ENCODE peak calls at places on chromosome 11, in ten cellular contexts. One of them, this sample, is unnamed.

GRCh38 chr11:95922536-95923440 is 1.1 kb downstream of the MTMR2 start:
- DNase-seq in GM12864: no peak
- DNase-seq in GM06990: no peak
- DNase-seq in psoas muscle: no peak
- DNase-seq in body of pancreas: no peak
- DNase-seq in thoracic aorta: no peak
- DNase-seq in left ventricle myocardium inferior: no peak
- DNase-seq in HFF-Myc: no peak
- DNase-seq in AG09309: no peak
- DNase-seq in dorsolateral prefrontal cortex: no peak
- DNase-seq in this sample: no peak

GRCh38 chr11:70506658-70506970 is 108.3 kb downstream of the CTTN start:
- DNase-seq in GM12864: no peak
- DNase-seq in GM06990: no peak
- DNase-seq in psoas muscle: peak; percentile 3
- DNase-seq in body of pancreas: no peak
- DNase-seq in thoracic aorta: no peak
- DNase-seq in left ventricle myocardium inferior: peak; percentile 2
- DNase-seq in HFF-Myc: no peak
- DNase-seq in AG09309: no peak
- DNase-seq in dorsolateral prefrontal cortex: no peak
- DNase-seq in this sample: no peak

GRCh38 chr11:37320921-37321320 is 722.9 kb upstream of the RAG2 start:
- DNase-seq in GM12864: no peak
- DNase-seq in GM06990: no peak
- DNase-seq in psoas muscle: no peak
- DNase-seq in body of pancreas: no peak
- DNase-seq in thoracic aorta: no peak
- DNase-seq in left ventricle myocardium inferior: no peak
- DNase-seq in HFF-Myc: no peak
- DNase-seq in AG09309: no peak
- DNase-seq in dorsolateral prefrontal cortex: no peak
- DNase-seq in this sample: no peak

GRCh38 chr11:89608234-89608966 is 101.7 kb upstream of the TRIM77 start:
- DNase-seq in GM12864: no peak
- DNase-seq in GM06990: no peak
- DNase-seq in psoas muscle: no peak
- DNase-seq in body of pancreas: no peak
- DNase-seq in thoracic aorta: no peak
- DNase-seq in left ventricle myocardium inferior: no peak
- DNase-seq in HFF-Myc: no peak
- DNase-seq in AG09309: no peak
- DNase-seq in dorsolateral prefrontal cortex: no peak
- DNase-seq in this sample: no peak

GRCh38 chr11:67071420-67072284 is 15.0 kb downstream of the RHOD start:
- DNase-seq in GM12864: no peak
- DNase-seq in GM06990: peak; percentile 71
- DNase-seq in psoas muscle: peak; percentile 74
- DNase-seq in body of pancreas: peak; percentile 84
- DNase-seq in thoracic aorta: no peak
- DNase-seq in left ventricle myocardium inferior: peak; percentile 80
- DNase-seq in HFF-Myc: no peak
- DNase-seq in AG09309: no peak
- DNase-seq in dorsolateral prefrontal cortex: peak; percentile 61
- DNase-seq in this sample: no peak

GRCh38 chr11:83480251-83480650 is 194.1 kb upstream of the CCDC90B start:
- DNase-seq in GM12864: no peak
- DNase-seq in GM06990: no peak
- DNase-seq in psoas muscle: no peak
- DNase-seq in body of pancreas: no peak
- DNase-seq in thoracic aorta: no peak
- DNase-seq in left ventricle myocardium inferior: no peak
- DNase-seq in HFF-Myc: no peak
- DNase-seq in AG09309: no peak
- DNase-seq in dorsolateral prefrontal cortex: no peak
- DNase-seq in this sample: no peak

GRCh38 chr11:68632802-68633201 is 51.5 kb upstream of the GAL start:
- DNase-seq in GM12864: peak; percentile 15
- DNase-seq in GM06990: no peak
- DNase-seq in psoas muscle: no peak
- DNase-seq in body of pancreas: peak; percentile 52
- DNase-seq in thoracic aorta: no peak
- DNase-seq in left ventricle myocardium inferior: no peak
- DNase-seq in HFF-Myc: peak; percentile 50
- DNase-seq in AG09309: peak; percentile 2
- DNase-seq in dorsolateral prefrontal cortex: no peak
- DNase-seq in this sample: no peak

GRCh38 chr11:64248578-64248977 is 1.8 kb upstream of the PPP1R14B start:
- DNase-seq in GM12864: no peak
- DNase-seq in GM06990: no peak
- DNase-seq in psoas muscle: no peak
- DNase-seq in body of pancreas: no peak
- DNase-seq in thoracic aorta: no peak
- DNase-seq in left ventricle myocardium inferior: no peak
- DNase-seq in HFF-Myc: no peak
- DNase-seq in AG09309: no peak
- DNase-seq in dorsolateral prefrontal cortex: no peak
- DNase-seq in this sample: no peak

GRCh38 chr11:10522276-10522675 is 18.7 kb downstream of the RNF141 start:
- DNase-seq in GM12864: no peak
- DNase-seq in GM06990: no peak
- DNase-seq in psoas muscle: no peak
- DNase-seq in body of pancreas: no peak
- DNase-seq in thoracic aorta: no peak
- DNase-seq in left ventricle myocardium inferior: no peak
- DNase-seq in HFF-Myc: no peak
- DNase-seq in AG09309: no peak
- DNase-seq in dorsolateral prefrontal cortex: no peak
- DNase-seq in this sample: no peak
- TF ChIP-seq CTCF in GM12864: no peak
- TF ChIP-seq CTCF in GM06990: no peak
- TF ChIP-seq CTCF in psoas muscle: no peak
- TF ChIP-seq CTCF in body of pancreas: no peak
- TF ChIP-seq CTCF in thoracic aorta: no peak
- TF ChIP-seq CTCF in left ventricle myocardium inferior: no peak
- TF ChIP-seq CTCF in HFF-Myc: no peak
- TF ChIP-seq CTCF in AG09309: no peak
- TF ChIP-seq CTCF in dorsolateral prefrontal cortex: no peak
- TF ChIP-seq CTCF in this sample: no peak

GRCh38 chr11:76038608-76039007 is 167.7 kb downstream of the WNT11 start:
- DNase-seq in GM12864: no peak
- DNase-seq in GM06990: no peak
- DNase-seq in psoas muscle: no peak
- DNase-seq in body of pancreas: no peak
- DNase-seq in thoracic aorta: no peak
- DNase-seq in left ventricle myocardium inferior: no peak
- DNase-seq in HFF-Myc: no peak
- DNase-seq in AG09309: no peak
- DNase-seq in dorsolateral prefrontal cortex: no peak
- DNase-seq in this sample: no peak

GRCh38 chr11:76044750-76045320 is 161.5 kb downstream of the WNT11 start:
- DNase-seq in GM12864: no peak
- DNase-seq in GM06990: no peak
- DNase-seq in psoas muscle: no peak
- DNase-seq in body of pancreas: peak; percentile 10
- DNase-seq in thoracic aorta: no peak
- DNase-seq in left ventricle myocardium inferior: no peak
- DNase-seq in HFF-Myc: no peak
- DNase-seq in AG09309: no peak
- DNase-seq in dorsolateral prefrontal cortex: no peak
- DNase-seq in this sample: no peak

DNA sequence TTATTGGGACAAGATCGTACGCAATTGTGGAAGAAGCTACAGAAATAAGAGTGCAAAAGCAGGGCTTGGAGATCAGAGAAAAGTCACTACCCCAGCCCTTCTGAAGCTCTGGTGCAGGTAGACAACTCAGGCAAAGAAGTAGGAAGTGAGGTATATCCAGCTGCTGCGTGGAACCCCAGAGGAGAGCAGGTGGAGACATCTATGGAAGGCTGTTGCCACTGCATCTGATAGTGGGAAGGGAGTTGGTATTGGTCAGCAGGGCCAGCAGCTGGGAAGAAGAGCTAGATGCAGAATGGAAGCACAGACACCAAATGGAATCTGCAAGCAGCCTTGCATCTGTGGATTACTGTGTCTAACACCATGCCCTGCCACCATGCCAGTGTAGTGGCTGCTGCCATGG is 165.1 kb downstream of the WNT11 start:
- DNase-seq in GM12864: no peak
- DNase-seq in GM06990: no peak
- DNase-seq in psoas muscle: no peak
- DNase-seq in body of pancreas: no peak
- DNase-seq in thoracic aorta: no peak
- DNase-seq in left ventricle myocardium inferior: no peak
- DNase-seq in HFF-Myc: no peak
- DNase-seq in AG09309: no peak
- DNase-seq in dorsolateral prefrontal cortex: no peak
- DNase-seq in this sample: no peak
- TF ChIP-seq CTCF in GM12864: no peak
- TF ChIP-seq CTCF in GM06990: no peak
- TF ChIP-seq CTCF in psoas muscle: no peak
- TF ChIP-seq CTCF in body of pancreas: no peak
- TF ChIP-seq CTCF in thoracic aorta: no peak
- TF ChIP-seq CTCF in left ventricle myocardium inferior: no peak
- TF ChIP-seq CTCF in HFF-Myc: no peak
- TF ChIP-seq CTCF in AG09309: no peak
- TF ChIP-seq CTCF in dorsolateral prefrontal cortex: no peak
- TF ChIP-seq CTCF in this sample: no peak

DNA sequence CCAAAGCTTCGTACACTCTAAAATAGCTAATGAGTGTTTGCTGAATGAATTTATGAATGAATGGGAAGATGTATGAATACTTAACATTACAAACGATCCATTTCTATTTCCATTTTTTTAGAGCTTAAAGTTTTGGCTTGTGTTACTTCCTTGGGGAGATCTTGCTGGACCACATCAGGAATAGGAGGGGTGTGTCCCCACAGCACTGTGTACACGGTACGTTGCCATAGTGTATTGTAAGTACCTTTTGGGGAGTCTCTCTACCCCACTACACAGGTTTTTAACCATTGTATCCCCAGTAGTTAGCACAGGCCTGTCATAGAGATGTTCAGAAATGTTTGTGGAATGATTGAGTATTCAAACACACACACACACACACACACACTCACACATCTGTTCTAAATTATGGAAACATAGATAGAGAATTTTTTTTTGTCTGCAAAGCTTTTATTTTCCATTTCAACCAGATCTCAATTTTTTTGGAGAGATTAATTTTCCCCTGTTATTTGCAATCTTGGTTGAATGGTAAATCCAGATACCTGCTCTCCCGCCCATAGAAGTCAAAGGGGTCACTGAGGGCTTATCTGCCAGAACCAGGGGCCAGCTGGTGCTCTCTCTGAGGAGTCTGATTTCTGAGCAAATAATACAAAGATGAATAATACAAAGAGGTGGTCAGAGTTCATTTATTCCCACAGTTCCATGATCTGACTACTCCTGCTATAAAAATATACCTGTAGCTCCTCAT is 471.0 kb downstream of the INSC start:
- DNase-seq in GM12864: no peak
- DNase-seq in GM06990: no peak
- DNase-seq in psoas muscle: no peak
- DNase-seq in body of pancreas: no peak
- DNase-seq in thoracic aorta: no peak
- DNase-seq in left ventricle myocardium inferior: no peak
- DNase-seq in HFF-Myc: no peak
- DNase-seq in AG09309: no peak
- DNase-seq in dorsolateral prefrontal cortex: no peak
- DNase-seq in this sample: no peak
- TF ChIP-seq CTCF in GM12864: no peak
- TF ChIP-seq CTCF in GM06990: no peak
- TF ChIP-seq CTCF in psoas muscle: no peak
- TF ChIP-seq CTCF in body of pancreas: no peak
- TF ChIP-seq CTCF in thoracic aorta: no peak
- TF ChIP-seq CTCF in left ventricle myocardium inferior: no peak
- TF ChIP-seq CTCF in HFF-Myc: no peak
- TF ChIP-seq CTCF in AG09309: no peak
- TF ChIP-seq CTCF in dorsolateral prefrontal cortex: no peak
- TF ChIP-seq CTCF in this sample: no peak

GRCh38 chr11:7088921-7089320 is at the start of gene RBMXL2:
- DNase-seq in GM12864: no peak
- DNase-seq in GM06990: no peak
- DNase-seq in psoas muscle: peak; percentile 9
- DNase-seq in body of pancreas: no peak
- DNase-seq in thoracic aorta: no peak
- DNase-seq in left ventricle myocardium inferior: no peak
- DNase-seq in HFF-Myc: no peak
- DNase-seq in AG09309: no peak
- DNase-seq in dorsolateral prefrontal cortex: no peak
- DNase-seq in this sample: peak; percentile 71

GRCh38 chr11:7089328-7090251 is 792 bp downstream of the RBMXL2 start:
- DNase-seq in GM12864: no peak
- DNase-seq in GM06990: no peak
- DNase-seq in psoas muscle: peak; percentile 7
- DNase-seq in body of pancreas: no peak
- DNase-seq in thoracic aorta: no peak
- DNase-seq in left ventricle myocardium inferior: no peak
- DNase-seq in HFF-Myc: no peak
- DNase-seq in AG09309: no peak
- DNase-seq in dorsolateral prefrontal cortex: no peak
- DNase-seq in this sample: peak; percentile 68
- TF ChIP-seq CTCF in GM12864: no peak
- TF ChIP-seq CTCF in GM06990: no peak
- TF ChIP-seq CTCF in psoas muscle: no peak
- TF ChIP-seq CTCF in body of pancreas: no peak
- TF ChIP-seq CTCF in thoracic aorta: no peak
- TF ChIP-seq CTCF in left ventricle myocardium inferior: no peak
- TF ChIP-seq CTCF in HFF-Myc: no peak
- TF ChIP-seq CTCF in AG09309: no peak
- TF ChIP-seq CTCF in dorsolateral prefrontal cortex: no peak
- TF ChIP-seq CTCF in this sample: no peak

GRCh38 chr11:63020671-63021255 is 5.1 kb upstream of the SLC22A8 start:
- DNase-seq in GM12864: no peak
- DNase-seq in GM06990: no peak
- DNase-seq in psoas muscle: no peak
- DNase-seq in body of pancreas: no peak
- DNase-seq in thoracic aorta: no peak
- DNase-seq in left ventricle myocardium inferior: no peak
- DNase-seq in HFF-Myc: no peak
- DNase-seq in AG09309: no peak
- DNase-seq in dorsolateral prefrontal cortex: no peak
- DNase-seq in this sample: no peak
- TF ChIP-seq CTCF in GM12864: peak; percentile 80
- TF ChIP-seq CTCF in GM06990: peak; percentile 59
- TF ChIP-seq CTCF in psoas muscle: no peak
- TF ChIP-seq CTCF in body of pancreas: no peak
- TF ChIP-seq CTCF in thoracic aorta: no peak
- TF ChIP-seq CTCF in left ventricle myocardium inferior: peak; percentile 30
- TF ChIP-seq CTCF in HFF-Myc: peak; percentile 57
- TF ChIP-seq CTCF in AG09309: peak; percentile 45
- TF ChIP-seq CTCF in dorsolateral prefrontal cortex: peak; percentile 37
- TF ChIP-seq CTCF in this sample: peak; percentile 72

DNA sequence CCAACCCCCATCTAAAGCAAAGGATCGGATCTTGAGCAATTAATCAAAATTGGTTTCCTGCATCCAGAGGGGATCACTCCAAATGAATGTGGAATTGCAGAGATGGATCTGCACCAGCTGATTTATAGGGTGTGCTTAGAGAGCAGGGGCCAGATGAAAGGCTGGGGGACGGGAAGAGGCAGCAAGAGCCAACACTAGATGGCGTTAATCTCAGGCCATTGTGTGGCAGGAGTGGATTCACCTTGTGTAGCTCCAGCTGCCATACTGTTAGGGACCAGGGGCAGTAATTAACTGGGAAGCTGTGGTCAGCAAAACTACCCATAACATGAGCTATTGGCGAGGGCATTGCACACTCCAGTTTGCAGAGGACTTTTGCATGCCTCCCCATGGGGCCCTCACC is 35.6 kb downstream of the SERPINH1 start:
- DNase-seq in GM12864: no peak
- DNase-seq in GM06990: no peak
- DNase-seq in psoas muscle: no peak
- DNase-seq in body of pancreas: no peak
- DNase-seq in thoracic aorta: no peak
- DNase-seq in left ventricle myocardium inferior: no peak
- DNase-seq in HFF-Myc: no peak
- DNase-seq in AG09309: no peak
- DNase-seq in dorsolateral prefrontal cortex: no peak
- DNase-seq in this sample: no peak
- TF ChIP-seq CTCF in GM12864: peak; percentile 85
- TF ChIP-seq CTCF in GM06990: peak; percentile 79
- TF ChIP-seq CTCF in psoas muscle: no peak
- TF ChIP-seq CTCF in body of pancreas: no peak
- TF ChIP-seq CTCF in thoracic aorta: no peak
- TF ChIP-seq CTCF in left ventricle myocardium inferior: peak; percentile 44
- TF ChIP-seq CTCF in HFF-Myc: peak; percentile 72
- TF ChIP-seq CTCF in AG09309: peak; percentile 56
- TF ChIP-seq CTCF in dorsolateral prefrontal cortex: peak; percentile 29
- TF ChIP-seq CTCF in this sample: peak; percentile 73

This sample was measured in type B pancreatic cell.